ENCODE peak calls at places on chromosomes 1 and 21, in nine cellular contexts. D, V, Z, U, X, P, M, F and B are unnamed samples.

GRCh38 chr1:111241797-111242196 is 14.3 kb downstream of the CHI3L2 start:
- DNase-seq in D (no peak), V (no peak), Z (no peak), U (no peak), X (no peak), P (no peak), M (no peak), F (no peak), B (no peak)

GRCh38 chr1:119097380-119097779 is 43.1 kb downstream of the WARS2 start:
- DNase-seq in D (no peak), V (no peak), Z (no peak), U (no peak), X (peak; percentile 77), P (no peak), M (no peak), F (peak; percentile 29), B (no peak)

GRCh38 chr1:75672108-75672507 is 52.4 kb upstream of the ACADM start:
- DNase-seq in D (no peak), V (no peak), Z (no peak), U (no peak), X (no peak), P (no peak), M (no peak), F (no peak), B (no peak)

GRCh38 chr1:202697038-202697437 is 13.2 kb downstream of the SYT2 start:
- DNase-seq in D (no peak), V (peak; percentile 37), Z (no peak), U (no peak), X (no peak), P (no peak), M (no peak), F (no peak), B (no peak)

GRCh38 chr1:226696552-226696951 is 42.5 kb downstream of the ITPKB start:
- DNase-seq in D (peak; percentile 45), V (no peak), Z (no peak), U (no peak), X (peak; percentile 45), P (no peak), M (no peak), F (peak; percentile 75), B (no peak)

GRCh38 chr1:9013824-9014223 is 12.4 kb downstream of the SLC2A7 start:
- DNase-seq in D (no peak), V (no peak), Z (no peak), U (no peak), X (peak; percentile 16), P (no peak), M (no peak), F (no peak), B (no peak)

GRCh38 chr1:78254517-78254916 is 208.8 kb downstream of the GIPC2 start:
- DNase-seq in D (no peak), V (no peak), Z (no peak), U (no peak), X (peak; percentile 92), P (no peak), M (no peak), F (peak; percentile 37), B (no peak)

GRCh38 chr1:167013124-167013900 is 24.2 kb downstream of the MAEL start:
- DNase-seq in D (peak; percentile 1), V (no peak), Z (no peak), U (no peak), X (no peak), P (no peak), M (no peak), F (peak; percentile 83), B (no peak)

GRCh38 chr1:61393575-61393974 is 311.2 kb downstream of the NFIA start:
- DNase-seq in D (no peak), V (no peak), Z (no peak), U (no peak), X (no peak), P (no peak), M (no peak), F (no peak), B (no peak)

GRCh38 chr1:93595266-93595665 is 86.4 kb downstream of the BCAR3 start:
- DNase-seq in D (no peak), V (no peak), Z (no peak), U (no peak), X (peak; percentile 87), P (no peak), M (no peak), F (peak; percentile 39), B (no peak)

GRCh38 chr21:34020934-34021553 is 52.3 kb upstream of the MRPS6 start:
- DNase-seq in D (no peak), V (no peak), Z (no peak), U (no peak), X (no peak), P (no peak), M (no peak), F (no peak), B (no peak)

GRCh38 chr1:54376085-54377039 is 29.8 kb downstream of the SSBP3 start:
- DNase-seq in D (no peak), V (no peak), Z (no peak), U (no peak), X (no peak), P (no peak), M (no peak), F (no peak), B (no peak)

GRCh38 chr1:96364576-96364975 is 357.0 kb upstream of the PTBP2 start:
- DNase-seq in D (no peak), V (no peak), Z (no peak), U (no peak), X (peak; percentile 66), P (no peak), M (no peak), F (peak; percentile 25), B (no peak)

GRCh38 chr1:36109041-36109679 is 15.9 kb downstream of the COL8A2 start:
- DNase-seq in D (no peak), V (no peak), Z (no peak), U (no peak), X (peak; percentile 53), P (peak; percentile 61), M (no peak), F (peak; percentile 79), B (no peak)

GRCh38 chr1:65050735-65051134 is 84.4 kb upstream of the JAK1 start:
- DNase-seq in D (no peak), V (no peak), Z (no peak), U (no peak), X (no peak), P (no peak), M (no peak), F (no peak), B (no peak)

GRCh38 chr1:91809267-91809666 is 76.7 kb downstream of the TGFBR3 start:
- DNase-seq in D (no peak), V (no peak), Z (no peak), U (no peak), X (peak; percentile 72), P (no peak), M (no peak), F (no peak), B (no peak)

GRCh38 chr21:17270234-17270633 is 242.6 kb upstream of the CXADR start:
- DNase-seq in D (no peak), V (no peak), Z (peak; percentile 51), U (peak; percentile 32), X (peak; percentile 72), P (no peak), M (peak; percentile 28), F (peak; percentile 42), B (no peak)

GRCh38 chr1:233079586-233079985 is 129.2 kb downstream of the NTPCR start:
- DNase-seq in D (no peak), V (no peak), Z (no peak), U (no peak), X (no peak), P (no peak), M (no peak), F (no peak), B (no peak)

GRCh38 chr1:180542530-180543171 is 16.1 kb upstream of the OVAAL start:
- DNase-seq in D (no peak), V (no peak), Z (no peak), U (no peak), X (peak; percentile 21), P (no peak), M (no peak), F (no peak), B (no peak)

GRCh38 chr1:2177946-2178538 is 16.5 kb downstream of the FAAP20 start:
- DNase-seq in D (no peak), V (no peak), Z (no peak), U (no peak), X (no peak), P (no peak), M (no peak), F (no peak), B (no peak)

GRCh38 chr21:29002442-29003144 is 9.9 kb upstream of the LTN1 start:
- DNase-seq in D (peak; percentile 73), V (peak; percentile 95), Z (peak; percentile 95), U (peak; percentile 94), X (peak; percentile 97), P (peak; percentile 82), M (peak; percentile 97), F (peak; percentile 96), B (peak; percentile 90)
- TF ChIP-seq CTCF in D (no peak), V (no peak), Z (no peak), U (no peak), X (no peak), P (no peak), M (no peak), F (no peak), B (no peak)

DNA sequence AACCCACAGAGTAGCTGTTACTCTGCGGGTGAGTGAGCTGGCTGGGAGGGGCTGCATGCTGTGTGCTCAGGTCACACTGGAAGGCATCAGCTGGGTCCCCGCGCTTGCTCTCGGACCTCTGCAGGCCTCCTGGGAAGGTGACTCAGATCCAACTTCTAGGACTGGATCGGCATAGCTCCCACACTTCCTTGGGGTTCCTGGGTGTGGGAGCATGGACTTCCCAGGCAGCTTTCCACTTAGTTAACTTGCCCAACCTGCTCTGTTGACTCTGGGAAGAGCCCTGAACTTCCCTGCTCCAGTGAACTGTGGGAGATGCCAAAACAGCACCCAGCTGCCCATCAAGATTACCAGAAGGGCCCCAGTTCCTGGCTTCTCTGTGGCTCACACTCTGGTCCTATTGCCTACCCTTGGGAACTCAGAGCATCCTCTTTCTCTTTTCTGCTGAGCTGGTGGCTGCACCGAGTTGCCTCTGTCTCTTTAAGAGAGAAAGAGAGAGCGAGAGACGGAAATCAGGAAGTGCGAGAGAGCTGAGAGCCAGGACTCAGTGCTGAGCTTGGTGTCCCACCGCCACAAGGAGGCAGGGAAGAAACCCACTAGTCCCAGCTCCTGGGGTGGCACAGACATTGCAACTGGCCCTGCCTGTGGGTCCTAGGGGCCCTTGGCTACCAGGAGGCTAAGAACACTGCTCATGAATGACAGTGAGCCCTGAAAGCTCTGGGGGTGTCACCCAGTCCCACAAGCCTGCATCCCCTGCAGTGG is at the start of gene IKBKE:
- DNase-seq in D (no peak), V (no peak), Z (peak; percentile 65), U (peak; percentile 60), X (peak; percentile 69), P (no peak), M (peak; percentile 63), F (peak; percentile 73), B (peak; percentile 38)
- TF ChIP-seq CTCF in D (no peak), V (no peak), Z (peak; percentile 22), U (no peak), X (peak; percentile 33), P (peak; percentile 48), M (no peak), F (peak; percentile 31), B (no peak)

GRCh38 chr21:41659791-41660560 is 106.9 kb downstream of the RIPK4 start:
- DNase-seq in D (no peak), V (no peak), Z (peak; percentile 78), U (no peak), X (peak; percentile 81), P (no peak), M (no peak), F (no peak), B (no peak)
- TF ChIP-seq CTCF in D (no peak), V (no peak), Z (peak; percentile 75), U (no peak), X (peak; percentile 44), P (no peak), M (no peak), F (no peak), B (no peak)

GRCh38 chr1:5975133-5975880 is 16.9 kb downstream of the NPHP4 start:
- DNase-seq in D (no peak), V (peak; percentile 81), Z (no peak), U (no peak), X (peak; percentile 55), P (no peak), M (no peak), F (peak; percentile 63), B (peak; percentile 63)
- TF ChIP-seq CTCF in D (peak; percentile 92), V (peak; percentile 55), Z (peak; percentile 57), U (no peak), X (peak; percentile 72), P (peak; percentile 94), M (peak; percentile 57), F (peak; percentile 81), B (peak; percentile 35)